ENCODE peak calls at places on chromosome 6, in eight cellular contexts. X is left lung, D is astrocyte, P is keratinocyte, A is choroid plexus epithelial cell, V is adrenal gland, L is fibroblast of lung, N is AG04450. U is an unnamed sample.

GRCh38 chr6:139278190-139278589 is 13.6 kb downstream of the TXLNB start:
- DNase-seq in X (no peak), D (peak), P (no peak), A (no peak), V (no peak), L (peak), N (no peak), U (no peak)

GRCh38 chr6:18389479-18389878 is 2.3 kb downstream of the RNF144B start:
- DNase-seq in X (no peak), D (peak), P (no peak), A (peak), V (no peak), L (peak), N (no peak), U (no peak)

GRCh38 chr6:134057478-134057877 is 5.1 kb upstream of the SLC2A12 start:
- DNase-seq in X (no peak), D (no peak), P (peak), A (no peak), V (no peak), L (no peak), N (no peak), U (no peak)

GRCh38 chr6:152142116-152142515 is 334.6 kb downstream of the ESR1 start:
- DNase-seq in X (no peak), D (no peak), P (no peak), A (no peak), V (no peak), L (no peak), N (no peak), U (no peak)

GRCh38 chr6:130132286-130132701 is 90.5 kb downstream of the SAMD3 start:
- DNase-seq in X (no peak), D (no peak), P (no peak), A (no peak), V (no peak), L (no peak), N (no peak), U (no peak)

GRCh38 chr6:7156666-7157278 is 49.0 kb downstream of the RREB1 start:
- DNase-seq in X (peak), D (peak), P (peak), A (no peak), V (no peak), L (peak), N (no peak), U (no peak)

GRCh38 chr6:108168980-108169800 is 3.4 kb downstream of the NR2E1 start:
- DNase-seq in X (no peak), D (no peak), P (no peak), A (no peak), V (no peak), L (no peak), N (no peak), U (no peak)

GRCh38 chr6:111150577-111150976 is 63.3 kb downstream of the SLC16A10 start:
- DNase-seq in X (no peak), D (no peak), P (no peak), A (no peak), V (no peak), L (no peak), N (no peak), U (no peak)

GRCh38 chr6:67679566-67680296 is 955.4 kb upstream of the ADGRB3 start:
- DNase-seq in X (no peak), D (peak), P (no peak), A (peak), V (no peak), L (peak), N (no peak), U (no peak)

GRCh38 chr6:138107752-138108592 is 753 bp upstream of the PERP start:
- DNase-seq in X (peak), D (no peak), P (no peak), A (no peak), V (no peak), L (no peak), N (no peak), U (no peak)

GRCh38 chr6:31977816-31978431 is 3.9 kb upstream of the C4A start:
- DNase-seq in X (no peak), D (no peak), P (no peak), A (no peak), V (no peak), L (no peak), N (no peak), U (no peak)

GRCh38 chr6:29977425-29977727 is 35.0 kb downstream of the HLA-A start:
- DNase-seq in X (no peak), D (no peak), P (no peak), A (no peak), V (no peak), L (no peak), N (no peak), U (no peak)

GRCh38 chr6:5142915-5143314 is 57.8 kb downstream of the PPP1R3G start:
- DNase-seq in X (no peak), D (no peak), P (no peak), A (no peak), V (no peak), L (no peak), N (no peak), U (no peak)

GRCh38 chr6:1558388-1558787 is 51.3 kb upstream of the FOXC1 start:
- DNase-seq in X (no peak), D (no peak), P (no peak), A (peak), V (no peak), L (no peak), N (no peak), U (no peak)

GRCh38 chr6:80338201-80338836 is 231.8 kb downstream of the BCKDHB start:
- DNase-seq in X (peak), D (no peak), P (no peak), A (peak), V (peak), L (no peak), N (peak), U (no peak)

GRCh38 chr6:3135668-3136297 is 17.3 kb downstream of the BPHL start:
- DNase-seq in X (no peak), D (no peak), P (no peak), A (no peak), V (no peak), L (no peak), N (no peak), U (no peak)

GRCh38 chr6:87705070-87705691 is 3.1 kb upstream of the AKIRIN2 start:
- DNase-seq in X (no peak), D (peak), P (no peak), A (no peak), V (no peak), L (peak), N (no peak), U (no peak)

GRCh38 chr6:158970640-158971291 is 29.2 kb downstream of the RSPH3 start:
- DNase-seq in X (no peak), D (no peak), P (no peak), A (no peak), V (peak), L (no peak), N (no peak), U (no peak)

GRCh38 chr6:139540276-139540675 is 165.8 kb upstream of the CITED2 start:
- DNase-seq in X (peak), D (peak), P (no peak), A (peak), V (no peak), L (peak), N (no peak), U (no peak)

GRCh38 chr6:77450924-77451323 is 12.4 kb downstream of the HTR1B start:
- DNase-seq in X (no peak), D (no peak), P (no peak), A (peak), V (no peak), L (no peak), N (no peak), U (no peak)

GRCh38 chr6:39913391-39913916 is 20.8 kb downstream of the MOCS1 start:
- DNase-seq in X (no peak), D (no peak), P (no peak), A (no peak), V (peak), L (no peak), N (no peak), U (no peak)

GRCh38 chr6:130965657-130966056 is 97.4 kb downstream of the EPB41L2 start:
- DNase-seq in X (no peak), D (peak), P (no peak), A (peak), V (no peak), L (peak), N (no peak), U (no peak)

GRCh38 chr6:32092760-32093497 is 16.2 kb downstream of the TNXB start:
- DNase-seq in X (peak), D (no peak), P (no peak), A (peak), V (no peak), L (peak), N (peak), U (no peak)

GRCh38 chr6:158143700-158144099 is 24.4 kb downstream of the SERAC1 start:
- DNase-seq in X (no peak), D (no peak), P (no peak), A (peak), V (no peak), L (no peak), N (no peak), U (no peak)

GRCh38 chr6:13362432-13362831 is 34.1 kb upstream of the TBC1D7 start:
- DNase-seq in X (no peak), D (peak), P (no peak), A (peak), V (no peak), L (peak), N (no peak), U (peak)

GRCh38 chr6:49406241-49406970 is 56.6 kb downstream of the MMUT start:
- DNase-seq in X (no peak), D (no peak), P (no peak), A (no peak), V (no peak), L (peak), N (no peak), U (no peak)

GRCh38 chr6:37020426-37021211 is 15.2 kb downstream of the FGD2 start:
- DNase-seq in X (no peak), D (no peak), P (no peak), A (no peak), V (no peak), L (no peak), N (no peak), U (no peak)

GRCh38 chr6:26537846-26538571 is at the start of gene HMGN4:
- DNase-seq in X (peak), D (peak), P (no peak), A (peak), V (peak), L (peak), N (peak), U (peak)

GRCh38 chr6:18503588-18504231 is 116.6 kb downstream of the RNF144B start:
- DNase-seq in X (peak), D (peak), P (peak), A (peak), V (peak), L (peak), N (peak), U (peak)

DNA sequence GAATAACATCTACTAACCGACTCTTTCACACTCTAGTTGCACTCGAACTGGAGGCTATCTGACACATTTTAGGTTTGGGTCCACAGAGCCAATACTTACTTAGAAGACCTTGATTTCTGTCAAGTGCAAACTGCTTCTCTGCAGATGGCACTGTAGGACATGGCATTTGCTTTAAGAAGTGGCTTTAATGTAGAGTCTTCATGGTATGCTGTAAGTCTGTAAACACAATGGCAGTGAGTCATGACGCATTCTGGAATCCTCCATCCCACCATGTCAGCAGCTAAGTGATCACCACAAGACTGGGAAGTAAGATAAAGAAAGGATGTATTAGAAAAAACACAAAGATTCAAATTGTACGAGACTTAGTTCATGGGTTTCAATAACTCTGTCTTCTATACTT is 377.0 kb upstream of the NOX3 start:
- DNase-seq in X (no peak), D (peak), P (no peak), A (peak), V (no peak), L (peak), N (peak), U (no peak)
- TF ChIP-seq CTCF in X (no peak), D (no peak), P (no peak), A (peak), V (no peak), L (no peak), N (peak), U (peak)

GRCh38 chr6:41470341-41471063 is 75.7 kb upstream of the FOXP4 start:
- DNase-seq in X (peak), D (peak), P (no peak), A (peak), V (no peak), L (peak), N (no peak), U (no peak)
- TF ChIP-seq CTCF in X (no peak), D (no peak), P (no peak), A (no peak), V (no peak), L (no peak), N (no peak), U (no peak)

GRCh38 chr6:112269979-112270378 is 15.6 kb upstream of the LAMA4 start:
- DNase-seq in X (no peak), D (no peak), P (no peak), A (no peak), V (no peak), L (no peak), N (no peak), U (no peak)
- TF ChIP-seq CTCF in X (no peak), D (no peak), P (no peak), A (no peak), V (no peak), L (no peak), N (no peak), U (no peak)

GRCh38 chr6:143538374-143538773 is 26.9 kb upstream of the FUCA2 start:
- DNase-seq in X (no peak), D (no peak), P (no peak), A (no peak), V (no peak), L (no peak), N (no peak), U (no peak)

GRCh38 chr6:143536461-143536865 is 24.9 kb upstream of the FUCA2 start:
- DNase-seq in X (peak), D (peak), P (no peak), A (peak), V (no peak), L (peak), N (no peak), U (no peak)

GRCh38 chr6:143539106-143539505 is 27.6 kb upstream of the FUCA2 start:
- DNase-seq in X (no peak), D (no peak), P (no peak), A (no peak), V (no peak), L (no peak), N (no peak), U (no peak)

GRCh38 chr6:143535189-143535614 is 23.7 kb upstream of the FUCA2 start:
- DNase-seq in X (no peak), D (no peak), P (no peak), A (no peak), V (no peak), L (no peak), N (no peak), U (no peak)

GRCh38 chr6:143536866-143537691 is 25.6 kb upstream of the FUCA2 start:
- DNase-seq in X (peak), D (peak), P (no peak), A (peak), V (peak), L (peak), N (no peak), U (no peak)
- TF ChIP-seq CTCF in X (peak), D (peak), P (peak), A (peak), V (peak), L (peak), N (peak), U (peak)

GRCh38 chr6:106609699-106610098 is 19.6 kb downstream of the RTN4IP1 start:
- DNase-seq in X (no peak), D (no peak), P (no peak), A (peak), V (peak), L (no peak), N (no peak), U (no peak)
- TF ChIP-seq CTCF in X (no peak), D (no peak), P (peak), A (peak), V (no peak), L (peak), N (peak), U (peak)

GRCh38 chr6:43924222-43924702 is 154.3 kb downstream of the VEGFA start:
- DNase-seq in X (peak), D (peak), P (no peak), A (peak), V (no peak), L (peak), N (no peak), U (no peak)

GRCh38 chr6:43929511-43929910 is 159.5 kb downstream of the VEGFA start:
- DNase-seq in X (no peak), D (no peak), P (no peak), A (no peak), V (no peak), L (no peak), N (no peak), U (no peak)

GRCh38 chr6:43927525-43928210 is 157.7 kb downstream of the VEGFA start:
- DNase-seq in X (no peak), D (no peak), P (no peak), A (no peak), V (no peak), L (no peak), N (no peak), U (no peak)

GRCh38 chr6:43923376-43924221 is 153.6 kb downstream of the VEGFA start:
- DNase-seq in X (peak), D (peak), P (no peak), A (no peak), V (no peak), L (peak), N (no peak), U (no peak)

DNA sequence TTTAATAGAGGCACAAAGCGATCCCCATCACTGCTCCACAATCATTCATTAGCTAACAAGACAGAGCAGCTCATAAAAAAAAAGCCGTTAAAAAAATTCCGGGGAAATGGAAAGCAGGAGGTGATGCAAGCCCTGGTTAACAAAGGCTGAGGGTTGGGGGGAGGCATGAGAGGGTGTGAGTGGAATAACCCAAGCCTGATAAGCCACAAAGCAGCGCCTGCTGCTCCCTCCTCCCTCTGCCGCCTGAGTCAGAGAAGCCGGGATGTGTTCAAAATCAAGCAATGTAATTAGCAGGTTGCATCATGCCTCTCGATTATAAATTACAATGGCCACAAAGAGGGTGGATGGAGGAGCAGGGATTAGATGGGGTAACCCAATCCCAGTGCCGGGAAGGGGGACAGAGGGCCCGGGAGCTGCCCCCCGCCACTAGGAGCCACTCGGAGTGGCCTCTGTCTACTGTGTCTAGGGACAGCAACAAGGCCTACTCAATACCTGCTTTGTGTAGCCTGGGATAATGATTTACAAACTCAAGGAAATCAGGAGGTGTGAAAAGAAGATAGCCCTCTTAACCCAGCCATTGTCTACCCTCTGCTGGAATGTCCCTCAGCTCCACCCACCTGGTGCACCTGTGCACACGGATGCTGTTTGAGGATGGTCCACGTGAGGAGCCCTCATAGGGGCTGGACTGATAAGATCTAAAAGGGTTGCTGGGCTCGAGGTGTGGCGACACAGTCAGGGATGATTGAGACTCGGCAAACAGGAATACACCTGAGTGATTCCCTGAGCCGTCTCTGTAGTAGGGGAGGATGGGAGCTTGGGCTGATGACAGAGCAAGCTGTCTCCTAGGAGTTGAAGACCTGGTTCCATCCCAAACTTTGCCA is 156.9 kb downstream of the VEGFA start:
- DNase-seq in X (peak), D (peak), P (peak), A (peak), V (peak), L (peak), N (peak), U (peak)
- TF ChIP-seq CTCF in X (no peak), D (no peak), P (peak), A (peak), V (no peak), L (no peak), N (no peak), U (peak)

DNA sequence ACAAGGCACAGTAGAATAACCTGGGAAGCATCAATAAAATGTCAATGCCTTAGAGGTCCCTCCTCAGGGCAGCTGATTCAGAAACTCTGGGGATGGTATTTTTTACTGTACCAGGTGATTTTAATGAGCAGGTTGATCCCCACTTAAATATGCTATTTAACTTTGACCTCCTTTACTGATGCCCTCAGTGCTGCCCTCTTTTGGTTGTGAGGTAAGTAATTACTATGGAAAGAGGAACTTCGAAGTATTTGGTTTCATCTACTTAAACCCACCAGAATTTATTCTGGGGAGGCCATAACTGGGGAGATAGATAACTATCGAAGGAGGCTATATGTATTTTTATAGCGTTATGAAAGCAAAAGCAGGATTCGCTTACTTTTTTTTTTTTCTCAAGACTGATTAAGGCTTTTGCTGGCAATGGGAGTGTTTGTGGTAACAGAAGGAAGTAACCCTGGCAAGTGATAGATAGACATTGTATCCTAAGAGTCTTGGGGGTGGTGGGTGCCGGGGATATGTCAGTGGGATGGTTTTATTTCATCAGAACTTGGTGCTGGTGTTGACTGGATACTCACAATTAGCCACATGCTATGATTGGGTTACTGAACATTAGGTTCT is 168.9 kb upstream of the CENPW start:
- DNase-seq in X (no peak), D (no peak), P (no peak), A (peak), V (no peak), L (no peak), N (no peak), U (no peak)
- TF ChIP-seq CTCF in X (no peak), D (peak), P (peak), A (peak), V (peak), L (peak), N (peak), U (peak)

GRCh38 chr6:78797270-78797669 is 70.1 kb upstream of the IRAK1BP1 start:
- DNase-seq in X (no peak), D (no peak), P (no peak), A (no peak), V (no peak), L (no peak), N (no peak), U (no peak)

DNA sequence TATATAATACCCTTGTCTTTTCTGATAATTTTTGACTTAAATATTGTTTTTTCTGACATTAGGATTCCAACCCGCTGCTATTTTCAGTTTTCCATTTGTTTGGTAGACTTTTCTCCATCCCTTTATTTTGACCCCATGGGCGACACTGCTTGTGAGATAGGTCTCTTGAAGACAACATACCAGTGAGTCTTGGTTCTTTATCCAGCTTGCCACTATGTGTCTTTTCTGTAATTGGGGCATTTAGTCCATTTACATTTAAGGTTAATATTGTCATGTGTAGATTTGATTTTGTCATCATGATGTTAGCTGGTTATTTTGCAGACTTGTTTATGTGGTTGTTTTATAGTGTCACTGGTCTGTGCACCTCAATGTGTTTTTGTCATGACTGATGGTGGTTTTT is 67.7 kb upstream of the IRAK1BP1 start:
- DNase-seq in X (no peak), D (no peak), P (no peak), A (no peak), V (no peak), L (no peak), N (no peak), U (no peak)
- TF ChIP-seq CTCF in X (no peak), D (no peak), P (no peak), A (no peak), V (no peak), L (no peak), N (no peak), U (no peak)